ENCODE peak calls at places on chromosomes 7 and 10, in seven cellular contexts. P is psoas muscle, A is hepatocyte, B is PC-3, F is colonic mucosa, M is nephron progenitor cell, L is AG04449. C is an unnamed sample.
A peak's percentile ranks its signal among the peaks of the same experiment; 100 is the strongest.

GRCh38 chr7:52507546-52507945 is 527.9 kb upstream of the POM121L12 start:
- DNase-seq in P (no peak), B (no peak), M (no peak), A (no peak), L (no peak), F (no peak), C (no peak)

GRCh38 chr10:71725998-71726672 is 6.6 kb upstream of the C10orf105 start:
- DNase-seq in B (peak; percentile 49), A (peak; percentile 44), F (peak; percentile 62), P (no peak), M (peak; percentile 48), L (no peak), C (no peak)

GRCh38 chr10:7622969-7623368 is 43.8 kb downstream of the ITIH5 start:
- DNase-seq in L (no peak), A (peak; percentile 19), B (no peak), F (no peak), P (no peak), M (peak; percentile 13), C (no peak)

GRCh38 chr7:92731327-92732063 is 104.9 kb downstream of the CDK6 start:
- DNase-seq in A (no peak), M (no peak), F (no peak), B (peak; percentile 50), P (no peak), L (no peak), C (no peak)

GRCh38 chr7:28758186-28758585 is 199.9 kb downstream of the TRIL start:
- DNase-seq in L (no peak), P (no peak), F (no peak), A (no peak), M (no peak), B (no peak), C (no peak)

GRCh38 chr10:112136816-112137215 is 46.7 kb downstream of the GPAM start:
- DNase-seq in M (no peak), L (no peak), P (no peak), B (no peak), F (no peak), A (no peak), C (no peak)

GRCh38 chr7:2726316-2727018 is 38.5 kb downstream of the AMZ1 start:
- DNase-seq in B (no peak), M (no peak), L (no peak), A (no peak), F (no peak), P (no peak), C (no peak)

GRCh38 chr7:36758879-36759278 is 34.6 kb upstream of the AOAH start:
- DNase-seq in L (no peak), P (no peak), M (no peak), B (no peak), A (no peak), F (no peak), C (no peak)

GRCh38 chr10:114881462-114881861 is 56.5 kb upstream of the TRUB1 start:
- DNase-seq in B (no peak), M (peak; percentile 50), A (no peak), F (no peak), L (peak; percentile 16), P (no peak), C (no peak)

GRCh38 chr10:132264966-132265877 is 42.5 kb downstream of the STK32C start:
- DNase-seq in P (peak; percentile 5), F (no peak), M (no peak), B (no peak), A (peak; percentile 39), L (peak; percentile 12), C (no peak)

GRCh38 chr7:101390901-101391301 is 28.2 kb downstream of the COL26A1 start:
- DNase-seq in A (peak; percentile 37), L (no peak), M (peak; percentile 75), P (no peak), F (no peak), B (no peak), C (no peak)

GRCh38 chr7:22765609-22766008 is 38.6 kb downstream of the IL6 start:
- DNase-seq in A (no peak), F (no peak), L (no peak), P (no peak), B (no peak), M (no peak), C (no peak)

GRCh38 chr7:90957883-90958282 is 306.4 kb upstream of the FZD1 start:
- DNase-seq in B (no peak), P (no peak), M (no peak), L (no peak), F (no peak), A (no peak), C (no peak)

GRCh38 chr7:127114739-127115265 is 137.9 kb downstream of the GRM8 start:
- DNase-seq in P (no peak), B (no peak), L (no peak), M (no peak), F (no peak), A (no peak), C (no peak)

GRCh38 chr7:16951483-16952080 is 69.8 kb upstream of the AGR3 start:
- DNase-seq in M (no peak), F (no peak), L (no peak), A (no peak), B (peak; percentile 38), P (no peak), C (no peak)

GRCh38 chr10:113872139-113873030 is 17.9 kb downstream of the NHLRC2 start:
- DNase-seq in P (no peak), L (no peak), F (no peak), A (no peak), B (no peak), M (no peak), C (no peak)
- TF ChIP-seq CTCF in P (no peak), L (no peak), F (no peak), A (no peak), B (peak; percentile 32), M (no peak), C (no peak)

GRCh38 chr7:30983914-30984247 is 20.1 kb downstream of the GHRHR start:
- DNase-seq in M (no peak), A (no peak), B (no peak), P (no peak), F (no peak), L (no peak), C (no peak)
- TF ChIP-seq CTCF in M (no peak), A (no peak), B (no peak), P (no peak), F (peak; percentile 24), L (no peak), C (no peak)

GRCh38 chr10:18238875-18239485 is 98.8 kb downstream of the CACNB2 start:
- DNase-seq in A (peak; percentile 53), F (no peak), L (no peak), P (no peak), B (peak; percentile 46), M (no peak), C (no peak)
- TF ChIP-seq CTCF in A (peak; percentile 80), F (peak; percentile 60), L (peak; percentile 50), P (peak; percentile 39), B (peak; percentile 52), M (peak; percentile 70), C (peak; percentile 78)

GRCh38 chr7:143388051-143388450 is 6.9 kb downstream of the ZYX start:
- DNase-seq in P (no peak), L (no peak), B (no peak), M (no peak), F (no peak), A (no peak), C (no peak)

GRCh38 chr7:143388491-143389101 is 7.5 kb downstream of the ZYX start:
- DNase-seq in A (no peak), L (no peak), P (no peak), M (no peak), F (no peak), B (no peak), C (no peak)

GRCh38 chr7:143390098-143390772 is 9.1 kb downstream of the ZYX start:
- DNase-seq in B (no peak), A (no peak), F (no peak), L (no peak), M (no peak), P (no peak), C (no peak)

GRCh38 chr7:143390773-143391114 is 9.6 kb downstream of the ZYX start:
- DNase-seq in M (no peak), F (no peak), A (no peak), L (no peak), P (no peak), B (no peak), C (no peak)

GRCh38 chr7:143389316-143390097 is 8.4 kb downstream of the ZYX start:
- DNase-seq in F (no peak), A (no peak), L (no peak), B (no peak), P (no peak), M (no peak), C (no peak)
- TF ChIP-seq CTCF in F (no peak), A (no peak), L (no peak), B (peak; percentile 16), P (no peak), M (no peak), C (no peak)

GRCh38 chr10:103967433-103968142 is 648 bp downstream of the SLK start:
- DNase-seq in B (peak; percentile 37), A (peak; percentile 70), M (peak; percentile 16), L (no peak), P (no peak), F (peak; percentile 50), C (no peak)
- TF ChIP-seq CTCF in B (no peak), A (no peak), M (no peak), L (no peak), P (no peak), F (no peak), C (no peak)

DNA sequence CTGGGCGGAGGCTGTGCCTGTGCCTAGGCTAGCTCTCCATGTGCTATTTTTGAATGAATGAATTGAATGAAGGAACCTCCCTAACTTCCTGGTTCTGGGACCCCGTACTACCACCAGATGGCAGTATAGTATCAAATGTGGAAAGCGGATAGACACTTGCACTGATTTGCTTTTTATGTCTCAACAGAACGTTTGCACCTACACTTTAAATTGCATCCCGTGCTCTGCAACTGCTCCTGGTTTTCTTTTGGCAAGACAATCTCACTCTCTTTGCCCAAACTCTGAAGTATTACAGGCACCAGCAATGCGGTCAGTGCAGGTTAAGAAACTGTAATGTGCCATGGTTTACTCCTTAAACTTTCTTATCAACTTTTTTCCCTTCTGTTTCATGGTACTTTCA is 6.5 kb downstream of the FZD8 start:
- DNase-seq in A (peak; percentile 83), B (peak; percentile 100), L (no peak), M (peak; percentile 60), F (peak; percentile 69), P (no peak), C (no peak)
- TF ChIP-seq CTCF in A (peak; percentile 94), B (peak; percentile 100), L (peak; percentile 74), M (peak; percentile 92), F (peak; percentile 86), P (peak; percentile 97), C (peak; percentile 88)

GRCh38 chr10:17787087-17787942 is 21.8 kb upstream of the MRC1 start:
- DNase-seq in M (no peak), A (peak; percentile 78), L (peak; percentile 91), P (no peak), B (peak; percentile 81), F (no peak), C (no peak)
- TF ChIP-seq CTCF in M (no peak), A (no peak), L (no peak), P (no peak), B (no peak), F (no peak), C (no peak)

C was measured in D721Med.